ENCODE peak calls at places on chromosomes 3 and 15, in nine cellular contexts. J, K, Q, G, V, Y, T, L and S are unnamed samples.

GRCh38 chr3:16181361-16181760 is 6.9 kb downstream of the GALNT15 start:
- DNase-seq in J (no peak), K (peak), Q (no peak), G (peak), V (no peak), Y (no peak), T (peak), L (no peak), S (peak)

GRCh38 chr15:85974742-85975141 is 104.9 kb upstream of the AGBL1 start:
- DNase-seq in J (no peak), K (no peak), Q (no peak), G (no peak), V (no peak), Y (no peak), T (no peak), L (no peak), S (no peak)

GRCh38 chr15:56598991-56599390 is 134.1 kb upstream of the MNS1 start:
- DNase-seq in J (no peak), K (peak), Q (no peak), G (no peak), V (no peak), Y (no peak), T (peak), L (no peak), S (peak)

GRCh38 chr3:32508731-32509130 is 6.1 kb upstream of the CMTM6 start:
- DNase-seq in J (no peak), K (peak), Q (no peak), G (peak), V (no peak), Y (no peak), T (peak), L (no peak), S (no peak)

GRCh38 chr15:95259513-95259912 is 1028.2 kb downstream of the MCTP2 start:
- DNase-seq in J (peak), K (peak), Q (peak), G (peak), V (peak), Y (peak), T (peak), L (peak), S (peak)

GRCh38 chr15:33215941-33216872 is 21.7 kb upstream of the FMN1 start:
- DNase-seq in J (no peak), K (peak), Q (no peak), G (peak), V (no peak), Y (no peak), T (no peak), L (peak), S (peak)

GRCh38 chr3:156131241-156131640 is 10.9 kb downstream of the KCNAB1 start:
- DNase-seq in J (no peak), K (no peak), Q (no peak), G (no peak), V (no peak), Y (no peak), T (no peak), L (no peak), S (no peak)

GRCh38 chr15:74830868-74831267 is 4.4 kb downstream of the CPLX3 start:
- DNase-seq in J (no peak), K (no peak), Q (no peak), G (peak), V (peak), Y (no peak), T (no peak), L (no peak), S (no peak)